ENCODE peak calls at places on chromosomes 12 and 14, in seven cellular contexts. One of them, this sample, is unnamed. For H3K4me1, the result is how much of the 10 kb centered on the place peaks cover.

GRCh38 chr12:114682920-114683708 is 861 bp downstream of the TBX3 start:
- DNase-seq in astrocyte: no peak
- DNase-seq in heart left ventricle: no peak
- DNase-seq in esophagus squamous epithelium: no peak
- DNase-seq in tibial artery: no peak
- DNase-seq in lower lobe of right lung: no peak
- DNase-seq in left ventricle myocardium inferior: no peak
- DNase-seq in this sample: no peak

GRCh38 chr12:128009108-128009507 is 257.9 kb upstream of the TMEM132C start:
- DNase-seq in astrocyte: no peak
- DNase-seq in heart left ventricle: no peak
- DNase-seq in esophagus squamous epithelium: no peak
- DNase-seq in tibial artery: no peak
- DNase-seq in lower lobe of right lung: no peak
- DNase-seq in left ventricle myocardium inferior: no peak
- DNase-seq in this sample: no peak

GRCh38 chr14:24418492-24418873 is 11.0 kb downstream of the CBLN3 start:
- DNase-seq in astrocyte: no peak
- DNase-seq in heart left ventricle: peak
- DNase-seq in esophagus squamous epithelium: no peak
- DNase-seq in tibial artery: no peak
- DNase-seq in lower lobe of right lung: no peak
- DNase-seq in left ventricle myocardium inferior: no peak
- DNase-seq in this sample: no peak

GRCh38 chr12:81300454-81300853 is 222.6 kb downstream of the ACSS3 start:
- DNase-seq in astrocyte: peak
- DNase-seq in heart left ventricle: no peak
- DNase-seq in esophagus squamous epithelium: no peak
- DNase-seq in tibial artery: no peak
- DNase-seq in lower lobe of right lung: no peak
- DNase-seq in left ventricle myocardium inferior: no peak
- DNase-seq in this sample: no peak

GRCh38 chr14:65156568-65157366 is 54.5 kb upstream of the MAX start:
- DNase-seq in astrocyte: peak
- DNase-seq in heart left ventricle: no peak
- DNase-seq in esophagus squamous epithelium: no peak
- DNase-seq in tibial artery: peak
- DNase-seq in lower lobe of right lung: peak
- DNase-seq in left ventricle myocardium inferior: no peak
- DNase-seq in this sample: peak

GRCh38 chr12:68851592-68851952 is 43.6 kb downstream of the MDM2 start:
- DNase-seq in astrocyte: no peak
- DNase-seq in heart left ventricle: no peak
- DNase-seq in esophagus squamous epithelium: no peak
- DNase-seq in tibial artery: no peak
- DNase-seq in lower lobe of right lung: no peak
- DNase-seq in left ventricle myocardium inferior: no peak
- DNase-seq in this sample: no peak

GRCh38 chr12:50925342-50925651 is 27.0 kb upstream of the HIGD1C start:
- DNase-seq in astrocyte: no peak
- DNase-seq in heart left ventricle: peak
- DNase-seq in esophagus squamous epithelium: no peak
- DNase-seq in tibial artery: peak
- DNase-seq in lower lobe of right lung: no peak
- DNase-seq in left ventricle myocardium inferior: no peak
- DNase-seq in this sample: no peak

GRCh38 chr12:76515271-76515670 is 44.3 kb downstream of the OSBPL8 start:
- DNase-seq in astrocyte: no peak
- DNase-seq in heart left ventricle: no peak
- DNase-seq in esophagus squamous epithelium: no peak
- DNase-seq in tibial artery: no peak
- DNase-seq in lower lobe of right lung: no peak
- DNase-seq in left ventricle myocardium inferior: no peak
- DNase-seq in this sample: no peak

GRCh38 chr12:54201001-54201794 is 12.4 kb upstream of the SMUG1 start:
- DNase-seq in astrocyte: peak
- DNase-seq in heart left ventricle: peak
- DNase-seq in esophagus squamous epithelium: no peak
- DNase-seq in tibial artery: peak
- DNase-seq in lower lobe of right lung: peak
- DNase-seq in left ventricle myocardium inferior: peak
- DNase-seq in this sample: peak

GRCh38 chr12:112236386-112236785 is 111.0 kb downstream of the TRAFD1 start:
- DNase-seq in astrocyte: no peak
- DNase-seq in heart left ventricle: no peak
- DNase-seq in esophagus squamous epithelium: no peak
- DNase-seq in tibial artery: no peak
- DNase-seq in lower lobe of right lung: no peak
- DNase-seq in left ventricle myocardium inferior: no peak
- DNase-seq in this sample: no peak

GRCh38 chr14:95142208-95142607 is 15.1 kb downstream of the DICER1 start:
- DNase-seq in astrocyte: no peak
- DNase-seq in heart left ventricle: no peak
- DNase-seq in esophagus squamous epithelium: no peak
- DNase-seq in tibial artery: no peak
- DNase-seq in lower lobe of right lung: no peak
- DNase-seq in left ventricle myocardium inferior: no peak
- DNase-seq in this sample: no peak

GRCh38 chr12:69068431-69068830 is 135.5 kb upstream of the CPM start:
- DNase-seq in astrocyte: peak
- DNase-seq in heart left ventricle: peak
- DNase-seq in esophagus squamous epithelium: no peak
- DNase-seq in tibial artery: no peak
- DNase-seq in lower lobe of right lung: no peak
- DNase-seq in left ventricle myocardium inferior: no peak
- DNase-seq in this sample: no peak

GRCh38 chr12:50200507-50201273 is 33.5 kb upstream of the CERS5 start:
- DNase-seq in astrocyte: peak
- DNase-seq in heart left ventricle: no peak
- DNase-seq in esophagus squamous epithelium: no peak
- DNase-seq in tibial artery: no peak
- DNase-seq in lower lobe of right lung: no peak
- DNase-seq in left ventricle myocardium inferior: no peak
- DNase-seq in this sample: no peak

GRCh38 chr12:109741970-109742372 is 28.3 kb downstream of the FAM222A start:
- DNase-seq in astrocyte: no peak
- DNase-seq in heart left ventricle: no peak
- DNase-seq in esophagus squamous epithelium: no peak
- DNase-seq in tibial artery: peak
- DNase-seq in lower lobe of right lung: peak
- DNase-seq in left ventricle myocardium inferior: no peak
- DNase-seq in this sample: no peak

GRCh38 chr12:87779858-87780498 is 249.2 kb downstream of the C12orf50 start:
- DNase-seq in astrocyte: no peak
- DNase-seq in heart left ventricle: no peak
- DNase-seq in esophagus squamous epithelium: no peak
- DNase-seq in tibial artery: no peak
- DNase-seq in lower lobe of right lung: no peak
- DNase-seq in left ventricle myocardium inferior: no peak
- DNase-seq in this sample: no peak

GRCh38 chr12:121120989-121121755 is 11.5 kb upstream of the P2RX7 start:
- DNase-seq in astrocyte: no peak
- DNase-seq in heart left ventricle: no peak
- DNase-seq in esophagus squamous epithelium: no peak
- DNase-seq in tibial artery: no peak
- DNase-seq in lower lobe of right lung: no peak
- DNase-seq in left ventricle myocardium inferior: no peak
- DNase-seq in this sample: no peak

GRCh38 chr14:24430143-24430681 is 458 bp downstream of the KHNYN start:
- DNase-seq in astrocyte: peak
- DNase-seq in heart left ventricle: peak
- DNase-seq in esophagus squamous epithelium: no peak
- DNase-seq in tibial artery: peak
- DNase-seq in lower lobe of right lung: peak
- DNase-seq in left ventricle myocardium inferior: peak
- DNase-seq in this sample: peak

DNA sequence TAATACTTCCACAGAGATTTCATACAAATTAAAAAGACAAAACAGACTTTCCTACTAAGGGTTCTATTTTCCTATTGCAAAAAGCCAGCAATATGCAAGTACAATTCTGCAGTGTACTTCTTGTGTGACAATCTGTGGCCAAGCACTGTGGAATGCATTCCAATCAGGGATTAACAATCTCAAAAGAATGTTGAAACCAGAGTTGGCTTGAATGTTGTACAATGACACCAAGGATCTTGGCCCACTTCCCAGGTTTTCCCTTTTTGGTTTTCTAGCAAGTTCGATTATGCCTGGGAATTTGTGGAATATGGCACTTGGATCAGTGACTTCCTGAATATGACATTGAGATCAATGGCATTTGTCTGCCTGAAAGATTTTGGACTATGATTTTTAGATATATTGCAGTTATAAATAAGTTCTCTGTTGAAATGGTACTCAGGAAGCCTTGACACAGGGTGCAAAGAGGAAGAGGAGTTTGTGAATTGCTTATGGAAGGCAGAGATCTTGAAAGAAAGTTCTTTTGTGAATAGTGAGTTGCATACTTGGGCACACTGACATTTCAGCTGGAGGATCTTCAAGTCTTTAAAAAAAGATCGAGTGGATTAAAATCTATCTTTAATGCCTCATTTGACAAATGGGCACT is 81.4 kb upstream of the FERMT2 start:
- DNase-seq in astrocyte: peak
- DNase-seq in heart left ventricle: no peak
- DNase-seq in esophagus squamous epithelium: no peak
- DNase-seq in tibial artery: no peak
- DNase-seq in lower lobe of right lung: no peak
- DNase-seq in left ventricle myocardium inferior: no peak
- DNase-seq in this sample: no peak
- H3K27ac ChIP-seq in astrocyte: no peak
- H3K27ac ChIP-seq in heart left ventricle: peak
- H3K27ac ChIP-seq in esophagus squamous epithelium: peak
- H3K27ac ChIP-seq in tibial artery: peak
- H3K27ac ChIP-seq in lower lobe of right lung: no peak
- H3K27ac ChIP-seq in left ventricle myocardium inferior: peak
- H3K27ac ChIP-seq in this sample: no peak

GRCh38 chr12:31962076-31962475 is 2.9 kb downstream of the RESF1 start:
- DNase-seq in astrocyte: no peak
- DNase-seq in heart left ventricle: no peak
- DNase-seq in esophagus squamous epithelium: no peak
- DNase-seq in tibial artery: no peak
- DNase-seq in lower lobe of right lung: no peak
- DNase-seq in left ventricle myocardium inferior: no peak
- DNase-seq in this sample: no peak

GRCh38 chr12:31966558-31967205 is 7.5 kb downstream of the RESF1 start:
- DNase-seq in astrocyte: no peak
- DNase-seq in heart left ventricle: no peak
- DNase-seq in esophagus squamous epithelium: no peak
- DNase-seq in tibial artery: no peak
- DNase-seq in lower lobe of right lung: no peak
- DNase-seq in left ventricle myocardium inferior: no peak
- DNase-seq in this sample: no peak

GRCh38 chr12:31967569-31967968 is 8.4 kb downstream of the RESF1 start:
- DNase-seq in astrocyte: no peak
- DNase-seq in heart left ventricle: no peak
- DNase-seq in esophagus squamous epithelium: no peak
- DNase-seq in tibial artery: no peak
- DNase-seq in lower lobe of right lung: no peak
- DNase-seq in left ventricle myocardium inferior: no peak
- DNase-seq in this sample: no peak

GRCh38 chr12:31964280-31964679 is 5.1 kb downstream of the RESF1 start:
- DNase-seq in astrocyte: no peak
- DNase-seq in heart left ventricle: no peak
- DNase-seq in esophagus squamous epithelium: no peak
- DNase-seq in tibial artery: no peak
- DNase-seq in lower lobe of right lung: no peak
- DNase-seq in left ventricle myocardium inferior: no peak
- DNase-seq in this sample: no peak

GRCh38 chr12:31965090-31965489 is 5.9 kb downstream of the RESF1 start:
- DNase-seq in astrocyte: no peak
- DNase-seq in heart left ventricle: no peak
- DNase-seq in esophagus squamous epithelium: no peak
- DNase-seq in tibial artery: no peak
- DNase-seq in lower lobe of right lung: no peak
- DNase-seq in left ventricle myocardium inferior: no peak
- DNase-seq in this sample: no peak
- H3K4me1 ChIP-seq in astrocyte: under half
- H3K4me1 ChIP-seq in heart left ventricle: under half
- H3K4me1 ChIP-seq in esophagus squamous epithelium: half or more
- H3K4me1 ChIP-seq in tibial artery: half or more
- H3K4me1 ChIP-seq in lower lobe of right lung: half or more
- H3K4me1 ChIP-seq in left ventricle myocardium inferior: half or more
- H3K4me1 ChIP-seq in this sample: under half

DNA sequence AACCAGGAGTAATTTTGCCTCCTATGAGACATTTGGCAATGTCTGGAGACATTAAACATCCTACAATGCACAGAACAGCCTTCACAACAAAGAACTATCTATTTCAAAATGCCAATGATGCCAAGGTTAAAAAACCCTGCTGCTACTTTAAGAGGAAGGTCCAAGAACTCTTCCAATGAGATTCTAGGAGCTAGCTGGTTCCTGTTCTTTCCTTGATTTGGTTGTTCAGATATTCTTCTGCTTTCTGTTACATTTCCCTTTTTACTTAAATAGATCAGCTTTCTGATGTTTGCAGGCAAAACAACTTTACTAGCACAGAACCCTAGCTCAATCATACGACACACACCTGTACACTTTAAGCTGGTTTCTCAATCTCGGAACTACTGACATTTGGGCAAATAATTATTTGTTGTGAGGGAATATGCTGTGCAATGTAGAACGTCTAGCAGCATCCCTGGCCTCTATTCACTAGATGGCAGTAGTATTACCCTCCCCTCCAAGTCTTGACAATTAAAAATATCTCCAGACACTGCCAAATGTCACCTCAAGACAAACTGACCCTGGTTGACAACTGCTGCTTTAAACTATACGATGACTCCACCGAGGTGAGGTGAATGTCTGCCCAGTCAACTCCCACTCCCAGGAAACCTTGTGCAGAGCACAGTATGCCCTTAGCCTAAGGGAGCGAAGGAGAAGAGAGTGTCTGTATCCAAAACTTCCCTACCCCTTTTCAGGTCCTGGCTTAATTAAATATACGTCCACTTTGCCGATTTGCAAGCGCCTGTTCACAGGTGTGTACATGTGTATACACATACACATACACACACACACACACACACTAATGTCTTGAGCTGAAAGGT is 4.4 kb downstream of the BLTP3B start:
- DNase-seq in astrocyte: no peak
- DNase-seq in heart left ventricle: no peak
- DNase-seq in esophagus squamous epithelium: no peak
- DNase-seq in tibial artery: no peak
- DNase-seq in lower lobe of right lung: no peak
- DNase-seq in left ventricle myocardium inferior: no peak
- DNase-seq in this sample: peak
- TF ChIP-seq CTCF in astrocyte: peak
- TF ChIP-seq CTCF in heart left ventricle: peak
- TF ChIP-seq CTCF in esophagus squamous epithelium: no peak
- TF ChIP-seq CTCF in tibial artery: peak
- TF ChIP-seq CTCF in lower lobe of right lung: no peak
- TF ChIP-seq CTCF in left ventricle myocardium inferior: peak
- TF ChIP-seq CTCF in this sample: no peak

DNA sequence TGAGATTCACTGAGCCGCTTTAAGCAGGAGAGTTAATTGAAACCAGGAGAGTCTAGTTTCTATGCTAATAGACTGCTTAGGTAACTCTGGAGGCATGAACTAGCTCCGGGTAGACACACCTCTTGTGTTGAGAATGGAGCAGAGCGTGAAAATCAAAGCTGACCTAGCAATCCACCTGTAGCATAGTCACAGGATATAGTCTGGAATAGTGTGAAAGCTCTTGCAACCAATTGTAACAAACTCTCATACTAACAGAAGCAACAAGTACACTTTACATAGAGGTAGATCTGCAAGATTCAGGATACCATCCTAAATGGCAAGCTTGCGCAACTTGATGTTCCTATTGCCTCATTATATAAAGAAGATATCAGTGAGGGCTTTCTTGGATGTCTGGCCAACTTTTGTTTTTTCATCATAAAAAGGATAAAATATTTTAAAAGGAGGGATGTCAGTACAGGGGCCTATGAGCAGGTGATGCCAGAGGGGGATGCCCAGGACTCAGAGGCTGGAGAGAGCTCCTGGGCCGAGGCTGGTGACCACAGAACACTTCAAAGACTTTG is 5.2 kb downstream of the ALDH1L2 start:
- DNase-seq in astrocyte: no peak
- DNase-seq in heart left ventricle: no peak
- DNase-seq in esophagus squamous epithelium: no peak
- DNase-seq in tibial artery: no peak
- DNase-seq in lower lobe of right lung: no peak
- DNase-seq in left ventricle myocardium inferior: no peak
- DNase-seq in this sample: no peak
- H3K27ac ChIP-seq in astrocyte: no peak
- H3K27ac ChIP-seq in heart left ventricle: no peak
- H3K27ac ChIP-seq in esophagus squamous epithelium: no peak
- H3K27ac ChIP-seq in tibial artery: no peak
- H3K27ac ChIP-seq in lower lobe of right lung: no peak
- H3K27ac ChIP-seq in left ventricle myocardium inferior: no peak
- H3K27ac ChIP-seq in this sample: no peak